ENCODE peak calls at places on chromosomes 12 and 14, in four cellular contexts. One of them, this sample, is unnamed.

GRCh38 chr14:51472881-51473280 is 178.8 kb upstream of the FRMD6 start:
- DNase-seq in activated CD4-positive, alpha-beta T cell treated with anti-CD3 and anti-CD28 coated beads for 36 hours: no peak
- DNase-seq in GM04503: no peak
- DNase-seq in ovary: no peak
- DNase-seq in this sample: no peak

GRCh38 chr14:36083317-36083716 is 93.2 kb downstream of the PTCSC3 start:
- DNase-seq in activated CD4-positive, alpha-beta T cell treated with anti-CD3 and anti-CD28 coated beads for 36 hours: no peak
- DNase-seq in ovary: no peak
- DNase-seq in GM04503: no peak
- DNase-seq in this sample: no peak

GRCh38 chr12:132522586-132523380 is 32.8 kb downstream of the FBRSL1 start:
- DNase-seq in GM04503: no peak
- DNase-seq in ovary: no peak
- DNase-seq in activated CD4-positive, alpha-beta T cell treated with anti-CD3 and anti-CD28 coated beads for 36 hours: no peak
- DNase-seq in this sample: peak

GRCh38 chr12:131836714-131837397 is 8.7 kb downstream of the MMP17 start:
- DNase-seq in ovary: peak
- DNase-seq in activated CD4-positive, alpha-beta T cell treated with anti-CD3 and anti-CD28 coated beads for 36 hours: no peak
- DNase-seq in GM04503: no peak
- DNase-seq in this sample: no peak

GRCh38 chr12:95258803-95259202 is 41.2 kb downstream of the VEZT start:
- DNase-seq in activated CD4-positive, alpha-beta T cell treated with anti-CD3 and anti-CD28 coated beads for 36 hours: no peak
- DNase-seq in GM04503: no peak
- DNase-seq in ovary: no peak
- DNase-seq in this sample: no peak

GRCh38 chr12:110844551-110845395 is 2.0 kb upstream of the CCDC63 start:
- DNase-seq in ovary: no peak
- DNase-seq in activated CD4-positive, alpha-beta T cell treated with anti-CD3 and anti-CD28 coated beads for 36 hours: no peak
- DNase-seq in GM04503: peak
- DNase-seq in this sample: no peak

GRCh38 chr12:52125499-52125900 is 46.0 kb downstream of the SMIM41 start:
- DNase-seq in GM04503: no peak
- DNase-seq in activated CD4-positive, alpha-beta T cell treated with anti-CD3 and anti-CD28 coated beads for 36 hours: no peak
- DNase-seq in ovary: no peak
- DNase-seq in this sample: no peak

GRCh38 chr14:82029038-82029437 is 495.4 kb upstream of the SEL1L start:
- DNase-seq in ovary: no peak
- DNase-seq in activated CD4-positive, alpha-beta T cell treated with anti-CD3 and anti-CD28 coated beads for 36 hours: no peak
- DNase-seq in GM04503: no peak
- DNase-seq in this sample: no peak

GRCh38 chr14:99982449-99983250 is 82.6 kb upstream of the EVL start:
- DNase-seq in activated CD4-positive, alpha-beta T cell treated with anti-CD3 and anti-CD28 coated beads for 36 hours: peak
- DNase-seq in GM04503: no peak
- DNase-seq in ovary: peak
- DNase-seq in this sample: peak

GRCh38 chr12:28232212-28232928 is 42.1 kb downstream of the CCDC91 start:
- DNase-seq in ovary: no peak
- DNase-seq in activated CD4-positive, alpha-beta T cell treated with anti-CD3 and anti-CD28 coated beads for 36 hours: no peak
- DNase-seq in GM04503: no peak
- DNase-seq in this sample: no peak

GRCh38 chr14:65251213-65251612 is 148.9 kb upstream of the MAX start:
- DNase-seq in ovary: no peak
- DNase-seq in GM04503: peak
- DNase-seq in activated CD4-positive, alpha-beta T cell treated with anti-CD3 and anti-CD28 coated beads for 36 hours: no peak
- DNase-seq in this sample: no peak

GRCh38 chr12:54442071-54442470 is 23.0 kb upstream of the ITGA5 start:
- DNase-seq in GM04503: no peak
- DNase-seq in ovary: no peak
- DNase-seq in activated CD4-positive, alpha-beta T cell treated with anti-CD3 and anti-CD28 coated beads for 36 hours: no peak
- DNase-seq in this sample: no peak

GRCh38 chr12:3289702-3290101 is 201.3 kb upstream of the PRMT8 start:
- DNase-seq in activated CD4-positive, alpha-beta T cell treated with anti-CD3 and anti-CD28 coated beads for 36 hours: no peak
- DNase-seq in ovary: no peak
- DNase-seq in GM04503: no peak
- DNase-seq in this sample: no peak

This sample was measured in ACHN.